ENCODE peak calls at places on chromosomes 12 and 14, in five cellular contexts. M, T, U, V and Q are unnamed samples.

GRCh38 chr12:4273651-4274395 is at the start of gene CCND2:
- DNase-seq in M (peak; percentile 88), T (peak; percentile 76), U (peak; percentile 55), V (peak; percentile 97), Q (no peak)

GRCh38 chr14:55438066-55438683 is 2.2 kb downstream of the TBPL2 start:
- DNase-seq in M (peak; percentile 50), T (no peak), U (peak; percentile 40), V (no peak), Q (no peak)

GRCh38 chr12:130017571-130018449 is 114.0 kb upstream of the TMEM132D start:
- DNase-seq in M (no peak), T (no peak), U (no peak), V (no peak), Q (no peak)

GRCh38 chr12:21697829-21698630 is 40.4 kb upstream of the LDHB start:
- DNase-seq in M (peak; percentile 19), T (no peak), U (peak; percentile 5), V (no peak), Q (peak; percentile 24)

GRCh38 chr14:104158827-104159798 is 20.7 kb downstream of the KIF26A start:
- DNase-seq in M (no peak), T (no peak), U (no peak), V (no peak), Q (no peak)

GRCh38 chr14:103488071-103488470 is 34.6 kb downstream of the CKB start:
- DNase-seq in M (no peak), T (no peak), U (no peak), V (no peak), Q (no peak)

GRCh38 chr14:55129086-55129427 is at the start of gene LGALS3:
- DNase-seq in M (peak; percentile 92), T (no peak), U (no peak), V (peak; percentile 90), Q (no peak)

GRCh38 chr12:62604856-62605255 is 138.2 kb downstream of the MON2 start:
- DNase-seq in M (no peak), T (no peak), U (no peak), V (no peak), Q (no peak)

GRCh38 chr12:69000540-69001243 is 67.7 kb upstream of the CPM start:
- DNase-seq in M (no peak), T (no peak), U (no peak), V (no peak), Q (no peak)

GRCh38 chr12:84757978-84758377 is 154.6 kb downstream of the SLC6A15 start:
- DNase-seq in M (no peak), T (no peak), U (no peak), V (no peak), Q (no peak)